ENCODE peak calls at places on chromosome 18, in eight cellular contexts. One of them, this sample, is unnamed.

GRCh38 chr18:10205136-10205535 is 249.3 kb upstream of the APCDD1 start:
- DNase-seq in testis: no peak
- DNase-seq in body of pancreas: peak; percentile 23
- DNase-seq in HCT116: no peak
- DNase-seq in A549: no peak
- DNase-seq in breast epithelium: no peak
- DNase-seq in right lobe of liver: no peak
- DNase-seq in heart left ventricle: no peak
- DNase-seq in this sample: no peak

GRCh38 chr18:77062518-77063003 is 70.0 kb downstream of the MBP start:
- DNase-seq in testis: no peak
- DNase-seq in body of pancreas: no peak
- DNase-seq in HCT116: no peak
- DNase-seq in A549: no peak
- DNase-seq in breast epithelium: no peak
- DNase-seq in right lobe of liver: no peak
- DNase-seq in heart left ventricle: no peak
- DNase-seq in this sample: no peak

GRCh38 chr18:45688834-45689233 is 35.1 kb upstream of the SLC14A1 start:
- DNase-seq in testis: no peak
- DNase-seq in body of pancreas: no peak
- DNase-seq in HCT116: no peak
- DNase-seq in A549: no peak
- DNase-seq in breast epithelium: no peak
- DNase-seq in right lobe of liver: no peak
- DNase-seq in heart left ventricle: no peak
- DNase-seq in this sample: peak; percentile 42

GRCh38 chr18:77340815-77341214 is 91.2 kb downstream of the GALR1 start:
- DNase-seq in testis: no peak
- DNase-seq in body of pancreas: no peak
- DNase-seq in HCT116: no peak
- DNase-seq in A549: no peak
- DNase-seq in breast epithelium: no peak
- DNase-seq in right lobe of liver: no peak
- DNase-seq in heart left ventricle: no peak
- DNase-seq in this sample: no peak

GRCh38 chr18:7946724-7947377 is 379.7 kb downstream of the PTPRM start:
- DNase-seq in testis: peak; percentile 19
- DNase-seq in body of pancreas: no peak
- DNase-seq in HCT116: peak; percentile 61
- DNase-seq in A549: peak; percentile 14
- DNase-seq in breast epithelium: no peak
- DNase-seq in right lobe of liver: no peak
- DNase-seq in heart left ventricle: no peak
- DNase-seq in this sample: no peak

GRCh38 chr18:77138270-77138669 is 5.7 kb upstream of the MBP start:
- DNase-seq in testis: no peak
- DNase-seq in body of pancreas: peak; percentile 56
- DNase-seq in HCT116: no peak
- DNase-seq in A549: no peak
- DNase-seq in breast epithelium: no peak
- DNase-seq in right lobe of liver: no peak
- DNase-seq in heart left ventricle: no peak
- DNase-seq in this sample: no peak

GRCh38 chr18:67359868-67360838 is 156.4 kb downstream of the DSEL start:
- DNase-seq in testis: peak; percentile 67
- DNase-seq in body of pancreas: peak; percentile 21
- DNase-seq in HCT116: no peak
- DNase-seq in A549: peak; percentile 36
- DNase-seq in breast epithelium: no peak
- DNase-seq in right lobe of liver: no peak
- DNase-seq in heart left ventricle: no peak
- DNase-seq in this sample: peak; percentile 75

GRCh38 chr18:41687138-41687537 is 267.9 kb upstream of the PIK3C3 start:
- DNase-seq in testis: no peak
- DNase-seq in body of pancreas: no peak
- DNase-seq in HCT116: no peak
- DNase-seq in A549: no peak
- DNase-seq in breast epithelium: no peak
- DNase-seq in right lobe of liver: no peak
- DNase-seq in heart left ventricle: no peak
- DNase-seq in this sample: no peak

DNA sequence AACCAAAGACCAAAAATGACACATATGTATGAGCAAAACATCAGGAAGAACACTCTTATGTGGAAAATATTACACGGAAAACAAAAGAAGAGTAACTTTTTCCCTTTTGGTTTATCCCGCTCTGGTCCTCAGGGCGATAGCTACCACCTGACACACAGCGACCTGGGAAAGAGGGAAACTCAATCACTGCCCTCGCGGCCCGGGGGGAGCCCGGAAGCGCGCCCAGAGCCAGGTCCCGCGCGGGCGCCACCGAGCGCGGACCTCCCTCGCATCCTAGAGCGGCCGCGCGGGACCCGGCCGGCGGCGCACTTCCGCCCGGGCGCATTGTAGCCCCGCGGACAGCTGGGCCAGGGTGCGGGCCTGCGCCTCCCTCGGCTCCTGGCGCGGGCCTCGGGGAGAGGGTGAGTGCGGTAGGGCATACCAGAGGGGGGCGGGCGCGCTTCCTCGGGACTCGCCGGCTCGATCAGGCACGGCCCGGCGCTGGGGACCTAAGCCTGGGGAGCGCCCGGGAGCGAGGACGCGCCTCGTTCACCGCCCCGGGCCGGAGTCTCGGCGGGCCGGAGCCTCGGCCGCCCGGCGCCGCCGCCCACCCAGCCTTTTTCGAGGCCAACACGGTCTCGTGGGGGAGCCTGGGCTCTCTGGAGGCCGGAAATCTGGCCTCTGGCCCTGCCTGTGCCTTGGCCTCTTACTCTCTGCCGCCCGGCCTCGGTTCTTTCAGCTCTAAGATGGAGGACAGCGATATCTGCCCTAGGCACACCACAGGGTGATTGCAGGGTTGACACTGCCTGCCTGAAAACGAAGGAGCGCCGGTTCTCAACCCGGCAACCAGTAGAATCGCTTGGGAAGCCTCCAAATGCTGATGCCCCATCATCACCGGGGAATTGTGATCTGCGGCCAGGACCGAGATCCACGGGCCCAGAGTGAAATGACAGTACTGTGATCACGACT is at the start of gene ELAC1:
- DNase-seq in testis: peak; percentile 82
- DNase-seq in body of pancreas: peak; percentile 77
- DNase-seq in HCT116: peak; percentile 46
- DNase-seq in A549: peak; percentile 50
- DNase-seq in breast epithelium: peak; percentile 58
- DNase-seq in right lobe of liver: peak; percentile 84
- DNase-seq in heart left ventricle: peak; percentile 89
- DNase-seq in this sample: peak; percentile 94
- TF ChIP-seq POLR2A in testis: no peak
- TF ChIP-seq POLR2A in body of pancreas: peak; percentile 96
- TF ChIP-seq POLR2A in HCT116: peak; percentile 80
- TF ChIP-seq POLR2A in A549: peak; percentile 77
- TF ChIP-seq POLR2A in breast epithelium: peak; percentile 37
- TF ChIP-seq POLR2A in right lobe of liver: peak; percentile 98
- TF ChIP-seq POLR2A in heart left ventricle: peak; percentile 89
- TF ChIP-seq POLR2A in this sample: peak; percentile 91

GRCh38 chr18:75267643-75268184 is 57.1 kb downstream of the TSHZ1 start:
- DNase-seq in testis: no peak
- DNase-seq in body of pancreas: no peak
- DNase-seq in HCT116: no peak
- DNase-seq in A549: no peak
- DNase-seq in breast epithelium: no peak
- DNase-seq in right lobe of liver: no peak
- DNase-seq in heart left ventricle: no peak
- DNase-seq in this sample: no peak
- TF ChIP-seq POLR2A in testis: no peak
- TF ChIP-seq POLR2A in body of pancreas: no peak
- TF ChIP-seq POLR2A in HCT116: no peak
- TF ChIP-seq POLR2A in A549: no peak
- TF ChIP-seq POLR2A in breast epithelium: no peak
- TF ChIP-seq POLR2A in right lobe of liver: no peak
- TF ChIP-seq POLR2A in heart left ventricle: no peak
- TF ChIP-seq POLR2A in this sample: no peak

GRCh38 chr18:11994708-11995444 is 13.6 kb downstream of the IMPA2 start:
- DNase-seq in testis: no peak
- DNase-seq in body of pancreas: no peak
- DNase-seq in HCT116: no peak
- DNase-seq in A549: peak; percentile 68
- DNase-seq in breast epithelium: no peak
- DNase-seq in right lobe of liver: no peak
- DNase-seq in heart left ventricle: no peak
- DNase-seq in this sample: no peak

GRCh38 chr18:11996907-11997306 is 15.6 kb downstream of the IMPA2 start:
- DNase-seq in testis: no peak
- DNase-seq in body of pancreas: no peak
- DNase-seq in HCT116: no peak
- DNase-seq in A549: no peak
- DNase-seq in breast epithelium: no peak
- DNase-seq in right lobe of liver: no peak
- DNase-seq in heart left ventricle: no peak
- DNase-seq in this sample: no peak

GRCh38 chr18:11994346-11994707 is 13.0 kb downstream of the IMPA2 start:
- DNase-seq in testis: no peak
- DNase-seq in body of pancreas: no peak
- DNase-seq in HCT116: no peak
- DNase-seq in A549: peak; percentile 23
- DNase-seq in breast epithelium: no peak
- DNase-seq in right lobe of liver: peak; percentile 55
- DNase-seq in heart left ventricle: peak; percentile 66
- DNase-seq in this sample: no peak

GRCh38 chr18:11996190-11996754 is 15.0 kb downstream of the IMPA2 start:
- DNase-seq in testis: no peak
- DNase-seq in body of pancreas: no peak
- DNase-seq in HCT116: no peak
- DNase-seq in A549: no peak
- DNase-seq in breast epithelium: no peak
- DNase-seq in right lobe of liver: no peak
- DNase-seq in heart left ventricle: no peak
- DNase-seq in this sample: no peak

GRCh38 chr18:11995445-11996189 is 14.3 kb downstream of the IMPA2 start:
- DNase-seq in testis: peak; percentile 81
- DNase-seq in body of pancreas: peak; percentile 82
- DNase-seq in HCT116: peak; percentile 41
- DNase-seq in A549: peak; percentile 63
- DNase-seq in breast epithelium: no peak
- DNase-seq in right lobe of liver: peak; percentile 79
- DNase-seq in heart left ventricle: peak; percentile 86
- DNase-seq in this sample: peak; percentile 89
- TF ChIP-seq POLR2A in testis: no peak
- TF ChIP-seq POLR2A in body of pancreas: no peak
- TF ChIP-seq POLR2A in HCT116: no peak
- TF ChIP-seq POLR2A in A549: no peak
- TF ChIP-seq POLR2A in breast epithelium: no peak
- TF ChIP-seq POLR2A in right lobe of liver: no peak
- TF ChIP-seq POLR2A in heart left ventricle: peak; percentile 21
- TF ChIP-seq POLR2A in this sample: no peak

GRCh38 chr18:79404567-79404910 is 8.8 kb downstream of the NFATC1 start:
- DNase-seq in testis: no peak
- DNase-seq in body of pancreas: no peak
- DNase-seq in HCT116: no peak
- DNase-seq in A549: no peak
- DNase-seq in breast epithelium: no peak
- DNase-seq in right lobe of liver: peak; percentile 19
- DNase-seq in heart left ventricle: peak; percentile 62
- DNase-seq in this sample: peak; percentile 54

GRCh38 chr18:79405019-79405780 is 9.5 kb downstream of the NFATC1 start:
- DNase-seq in testis: no peak
- DNase-seq in body of pancreas: no peak
- DNase-seq in HCT116: no peak
- DNase-seq in A549: no peak
- DNase-seq in breast epithelium: no peak
- DNase-seq in right lobe of liver: peak; percentile 16
- DNase-seq in heart left ventricle: peak; percentile 44
- DNase-seq in this sample: peak; percentile 38

GRCh38 chr18:79403723-79404566 is 8.2 kb downstream of the NFATC1 start:
- DNase-seq in testis: no peak
- DNase-seq in body of pancreas: no peak
- DNase-seq in HCT116: no peak
- DNase-seq in A549: no peak
- DNase-seq in breast epithelium: no peak
- DNase-seq in right lobe of liver: peak; percentile 15
- DNase-seq in heart left ventricle: peak; percentile 42
- DNase-seq in this sample: no peak

GRCh38 chr18:79406708-79407107 is 11.0 kb downstream of the NFATC1 start:
- DNase-seq in testis: no peak
- DNase-seq in body of pancreas: no peak
- DNase-seq in HCT116: no peak
- DNase-seq in A549: no peak
- DNase-seq in breast epithelium: no peak
- DNase-seq in right lobe of liver: peak; percentile 30
- DNase-seq in heart left ventricle: peak; percentile 65
- DNase-seq in this sample: no peak

GRCh38 chr18:79405781-79406575 is 10.2 kb downstream of the NFATC1 start:
- DNase-seq in testis: peak; percentile 59
- DNase-seq in body of pancreas: no peak
- DNase-seq in HCT116: no peak
- DNase-seq in A549: no peak
- DNase-seq in breast epithelium: no peak
- DNase-seq in right lobe of liver: peak; percentile 79
- DNase-seq in heart left ventricle: peak; percentile 82
- DNase-seq in this sample: peak; percentile 73
- TF ChIP-seq POLR2A in testis: no peak
- TF ChIP-seq POLR2A in body of pancreas: no peak
- TF ChIP-seq POLR2A in HCT116: no peak
- TF ChIP-seq POLR2A in A549: no peak
- TF ChIP-seq POLR2A in breast epithelium: no peak
- TF ChIP-seq POLR2A in right lobe of liver: no peak
- TF ChIP-seq POLR2A in heart left ventricle: no peak
- TF ChIP-seq POLR2A in this sample: no peak

DNA sequence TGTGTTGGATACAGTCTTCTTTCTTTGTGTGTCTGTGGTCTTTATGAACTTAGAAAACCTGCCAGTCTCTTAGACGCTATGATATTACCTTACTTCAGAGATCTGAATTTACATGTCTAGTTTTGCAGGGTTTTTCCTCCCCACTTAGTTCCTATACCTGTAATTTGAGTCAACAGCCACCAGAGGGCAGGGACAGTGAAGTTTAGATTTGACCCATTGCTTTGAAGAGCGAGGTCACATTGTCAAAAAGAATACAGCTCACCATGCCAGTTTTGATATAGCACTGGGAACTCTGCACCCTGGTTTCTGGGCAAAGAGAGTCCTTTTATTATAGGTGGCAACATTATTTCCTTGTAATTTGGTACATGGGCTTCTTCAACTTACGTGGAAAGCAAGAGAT is 102.3 kb downstream of the MAPK4 start:
- DNase-seq in testis: no peak
- DNase-seq in body of pancreas: peak; percentile 33
- DNase-seq in HCT116: peak; percentile 8
- DNase-seq in A549: no peak
- DNase-seq in breast epithelium: no peak
- DNase-seq in right lobe of liver: no peak
- DNase-seq in heart left ventricle: no peak
- DNase-seq in this sample: peak; percentile 63
- TF ChIP-seq POLR2A in testis: no peak
- TF ChIP-seq POLR2A in body of pancreas: no peak
- TF ChIP-seq POLR2A in HCT116: no peak
- TF ChIP-seq POLR2A in A549: no peak
- TF ChIP-seq POLR2A in breast epithelium: no peak
- TF ChIP-seq POLR2A in right lobe of liver: no peak
- TF ChIP-seq POLR2A in heart left ventricle: no peak
- TF ChIP-seq POLR2A in this sample: no peak

This sample was measured in erythroblast.